ENCODE peak calls at places on chromosome X, in eight cellular contexts. D is type B pancreatic cell, L is HTR-8/SVneo, W is amygdala, I is NCI-H510A treated with DMSO at 0.1 percent for 48 hours, U is EH, A is cardiac fibroblast, R is choroid plexus epithelial cell. N is an unnamed sample.

GRCh38 chrX:40727599-40728252 is 7.6 kb downstream of the MED14 start:
- DNase-seq in D (no peak), L (no peak), W (no peak), I (no peak), U (no peak), A (no peak), R (peak), N (no peak)

GRCh38 chrX:17414057-17414658 is 39.2 kb downstream of the NHS start:
- DNase-seq in D (no peak), L (no peak), W (no peak), I (no peak), U (no peak), A (no peak), R (no peak), N (no peak)

GRCh38 chrX:27840881-27841280 is 33.1 kb downstream of the MAGEB10 start:
- DNase-seq in D (no peak), L (no peak), W (no peak), I (no peak), U (no peak), A (no peak), R (no peak), N (no peak)

GRCh38 chrX:136674270-136674986 is 26.5 kb downstream of the CD40LG start:
- DNase-seq in D (no peak), L (no peak), W (no peak), I (no peak), U (no peak), A (no peak), R (no peak), N (no peak)

GRCh38 chrX:40006025-40007017 is 91.4 kb downstream of the BCOR start:
- DNase-seq in D (peak), L (no peak), W (no peak), I (no peak), U (peak), A (no peak), R (no peak), N (no peak)

GRCh38 chrX:50045808-50046207 is 123.4 kb downstream of the CLCN5 start:
- DNase-seq in D (no peak), L (no peak), W (no peak), I (no peak), U (no peak), A (no peak), R (no peak), N (no peak)

GRCh38 chrX:109270580-109271484 is 211.1 kb downstream of the GUCY2F start:
- DNase-seq in D (no peak), L (no peak), W (no peak), I (no peak), U (no peak), A (peak), R (peak), N (peak)

GRCh38 chrX:15336023-15336413 is 695 bp upstream of the PIGA start:
- DNase-seq in D (no peak), L (no peak), W (no peak), I (peak), U (peak), A (peak), R (peak), N (no peak)

GRCh38 chrX:117919755-117920154 is 196.9 kb downstream of the KLHL13 start:
- DNase-seq in D (no peak), L (no peak), W (no peak), I (no peak), U (no peak), A (no peak), R (no peak), N (no peak)

GRCh38 chrX:31225819-31226218 is 154.0 kb upstream of the FTHL17 start:
- DNase-seq in D (no peak), L (no peak), W (no peak), I (no peak), U (no peak), A (no peak), R (no peak), N (no peak)

GRCh38 chrX:40099046-40099968 is 1.5 kb upstream of the BCOR start:
- DNase-seq in D (no peak), L (no peak), W (no peak), I (peak), U (peak), A (peak), R (no peak), N (peak)

GRCh38 chrX:112536544-112536943 is 143.2 kb downstream of the LHFPL1 start:
- DNase-seq in D (no peak), L (no peak), W (no peak), I (no peak), U (no peak), A (no peak), R (no peak), N (no peak)

GRCh38 chrX:66633541-66633940 is 5.3 kb downstream of the EDA2R start:
- DNase-seq in D (no peak), L (no peak), W (no peak), I (no peak), U (peak), A (peak), R (peak), N (no peak)

GRCh38 chrX:20623448-20623847 is 356.7 kb upstream of the RPS6KA3 start:
- DNase-seq in D (no peak), L (no peak), W (no peak), I (no peak), U (peak), A (peak), R (no peak), N (no peak)

GRCh38 chrX:42776195-42776594 is 1.8 kb downstream of the PPP1R2C start:
- DNase-seq in D (no peak), L (no peak), W (no peak), I (no peak), U (no peak), A (peak), R (peak), N (no peak)

GRCh38 chrX:69153060-69153730 is 12.1 kb downstream of the PJA1 start:
- DNase-seq in D (peak), L (no peak), W (peak), I (no peak), U (peak), A (peak), R (peak), N (no peak)

GRCh38 chrX:1464282-1465131 is 11.8 kb upstream of the ASMTL start:
- DNase-seq in D (peak), L (no peak), W (no peak), I (no peak), U (no peak), A (no peak), R (no peak), N (no peak)

N was measured in SIG-M5.